ENCODE peak calls at places on chromosomes 2 and 18, in nine cellular contexts. C is NCI-H2029; H is activated CD8-positive, alpha-beta memory T cell treated with anti-CD3 and anti-CD28 coated beads for 4 hours; F is PC-9; P is D341Med; L is activated naive CD4-positive, alpha-beta T cell; N is Daoy; W is M059J; Y is AG20443. O is an unnamed sample.

GRCh38 chr2:114550895-114551793 is 108.7 kb downstream of the DPP10 start:
- DNase-seq in Y (peak), L (no peak), P (peak), W (peak), N (no peak), C (no peak), H (no peak), F (no peak), O (peak)

GRCh38 chr2:214484239-214484638 is 73.4 kb downstream of the VWC2L start:
- DNase-seq in N (no peak), Y (no peak), C (peak), W (no peak), F (no peak), P (no peak), H (no peak), L (no peak), O (no peak)

GRCh38 chr2:11326692-11327211 is 17.7 kb downstream of the ROCK2 start:
- DNase-seq in W (no peak), F (no peak), Y (no peak), P (no peak), L (no peak), H (no peak), C (no peak), N (no peak), O (no peak)

GRCh38 chr2:3033315-3033714 is 344.3 kb downstream of the EIPR1 start:
- DNase-seq in N (no peak), C (no peak), H (no peak), L (no peak), P (no peak), W (no peak), F (no peak), Y (no peak), O (no peak)

GRCh38 chr2:207479198-207479785 is 50.5 kb upstream of the CREB1 start:
- DNase-seq in N (no peak), L (no peak), Y (no peak), H (no peak), F (no peak), W (no peak), C (no peak), P (no peak), O (no peak)

GRCh38 chr2:168243061-168243460 is 4.3 kb downstream of the STK39 start:
- DNase-seq in N (no peak), C (no peak), W (no peak), L (no peak), H (no peak), Y (no peak), F (peak), P (no peak), O (no peak)

GRCh38 chr2:170949415-170949814 is 20.4 kb downstream of the GORASP2 start:
- DNase-seq in L (no peak), Y (no peak), F (no peak), H (no peak), N (no peak), W (no peak), P (no peak), C (no peak), O (no peak)

GRCh38 chr2:119819846-119820245 is 60.1 kb downstream of the PTPN4 start:
- DNase-seq in P (no peak), C (no peak), N (peak), L (no peak), F (no peak), W (no peak), Y (no peak), H (no peak), O (no peak)

GRCh38 chr2:77008925-77009706 is 513.1 kb downstream of the LRRTM4 start:
- DNase-seq in F (peak), L (no peak), W (peak), Y (no peak), H (no peak), N (peak), C (no peak), P (no peak), O (peak)

GRCh38 chr2:135099802-135100483 is 47.9 kb downstream of the RAB3GAP1 start:
- DNase-seq in F (no peak), P (no peak), N (no peak), L (no peak), Y (no peak), C (no peak), H (no peak), W (no peak), O (no peak)

GRCh38 chr2:202037086-202037485 is 3.4 kb downstream of the FZD7 start:
- DNase-seq in H (no peak), N (no peak), F (no peak), C (no peak), Y (peak), P (no peak), W (peak), L (no peak), O (no peak)

GRCh38 chr2:171814883-171815282 is 79.2 kb downstream of the SLC25A12 start:
- DNase-seq in W (no peak), F (no peak), L (no peak), Y (no peak), P (peak), N (no peak), C (no peak), H (no peak), O (no peak)

GRCh38 chr2:137900421-137901141 is 63.7 kb upstream of the HNMT start:
- DNase-seq in C (no peak), W (no peak), F (no peak), P (no peak), H (no peak), N (no peak), L (no peak), Y (no peak), O (no peak)

GRCh38 chr2:160917850-160918249 is 242.4 kb upstream of the TANK start:
- DNase-seq in C (no peak), L (no peak), Y (no peak), N (no peak), F (no peak), P (no peak), W (peak), H (no peak), O (no peak)

GRCh38 chr2:6352247-6352646 is 513.5 kb downstream of the CMPK2 start:
- DNase-seq in N (no peak), Y (no peak), L (no peak), W (no peak), H (no peak), F (no peak), P (no peak), C (no peak), O (no peak)

GRCh38 chr2:108594132-108594981 is 60.1 kb downstream of the LIMS1 start:
- DNase-seq in F (peak), C (no peak), Y (peak), P (no peak), L (no peak), W (peak), H (no peak), N (peak), O (peak)

GRCh38 chr2:34570266-34570872 is 971.3 kb upstream of the FAM98A start:
- DNase-seq in H (no peak), N (no peak), C (no peak), W (peak), Y (no peak), P (peak), L (no peak), F (no peak), O (peak)

GRCh38 chr2:157839162-157839801 is 36.8 kb downstream of the ACVR1 start:
- DNase-seq in N (peak), H (no peak), F (peak), L (no peak), Y (peak), W (peak), C (peak), P (peak), O (peak)

GRCh38 chr2:6914829-6915228 is 2.4 kb upstream of the RNF144A start:
- DNase-seq in Y (no peak), C (peak), F (peak), H (no peak), W (peak), N (peak), P (no peak), L (no peak), O (peak)

GRCh38 chr2:81481994-81482368 is 1177.4 kb upstream of the LRRTM1 start:
- DNase-seq in W (peak), N (peak), H (no peak), F (no peak), Y (no peak), L (no peak), C (peak), P (no peak), O (no peak)

GRCh38 chr18:2905802-2906521 is 59.2 kb downstream of the EMILIN2 start:
- DNase-seq in W (peak), N (no peak), H (no peak), F (no peak), Y (peak), C (peak), P (peak), L (no peak), O (no peak)

GRCh38 chr2:182132605-182133004 is 147.0 kb downstream of the PPP1R1C start:
- DNase-seq in F (no peak), N (no peak), Y (no peak), P (no peak), H (no peak), C (no peak), W (peak), L (no peak), O (no peak)

GRCh38 chr18:62881509-62882016 is 166.2 kb downstream of the PHLPP1 start:
- DNase-seq in H (no peak), W (peak), Y (peak), P (no peak), F (peak), C (peak), N (peak), L (no peak), O (peak)

GRCh38 chr2:238615187-238615586 is 188.5 kb downstream of the ASB1 start:
- DNase-seq in H (no peak), W (no peak), P (no peak), L (no peak), Y (no peak), C (no peak), F (no peak), N (no peak), O (no peak)

GRCh38 chr2:196290569-196290968 is 119.2 kb upstream of the STK17B start:
- DNase-seq in N (no peak), Y (no peak), W (no peak), H (no peak), L (no peak), P (no peak), C (no peak), F (no peak), O (no peak)

GRCh38 chr2:9753276-9753600 is 90.0 kb upstream of the TAF1B start:
- DNase-seq in N (peak), Y (peak), F (peak), W (peak), L (no peak), H (peak), P (no peak), C (no peak), O (peak)

GRCh38 chr2:189498205-189498604 is 56.9 kb downstream of the WDR75 start:
- DNase-seq in H (no peak), N (no peak), L (no peak), P (no peak), F (no peak), W (no peak), Y (no peak), C (no peak), O (no peak)

GRCh38 chr2:96174251-96175144 is 29.3 kb upstream of the DUSP2 start:
- DNase-seq in F (peak), Y (peak), W (peak), L (peak), N (peak), C (peak), H (peak), P (peak), O (peak)

GRCh38 chr2:17814601-17815000 is 1.7 kb upstream of the MSGN1 start:
- DNase-seq in H (no peak), F (no peak), Y (no peak), N (no peak), L (no peak), P (no peak), W (no peak), C (no peak), O (no peak)

GRCh38 chr2:52597361-52597760 is 1170.2 kb upstream of the CHAC2 start:
- DNase-seq in N (no peak), L (no peak), Y (no peak), H (no peak), W (no peak), C (no peak), F (no peak), P (no peak), O (no peak)

GRCh38 chr18:3269241-3269640 is 7.3 kb downstream of the MYL12B start:
- DNase-seq in H (no peak), Y (peak), F (no peak), P (no peak), N (no peak), L (no peak), W (no peak), C (no peak), O (no peak)

GRCh38 chr2:165147201-165148045 is 56.4 kb downstream of the SCN3A start:
- DNase-seq in L (no peak), P (no peak), W (no peak), C (no peak), Y (no peak), N (no peak), H (no peak), F (no peak), O (no peak)

GRCh38 chr2:37706334-37706733 is 34.9 kb upstream of the CDC42EP3 start:
- DNase-seq in P (no peak), F (no peak), C (no peak), W (no peak), L (no peak), H (no peak), N (no peak), Y (no peak), O (no peak)

O was measured in A172.